ENCODE peak calls at places on chromosomes 6 and 20, in five cellular contexts. O, U, Z, N and C are unnamed samples.

GRCh38 chr6:26349964-26350857 is 14.8 kb upstream of the BTN3A2 start:
- DNase-seq in Z (no peak), U (peak), O (no peak), N (no peak), C (no peak)

GRCh38 chr6:125596020-125596419 is 153.4 kb upstream of the HEY2 start:
- DNase-seq in O (no peak), Z (no peak), N (no peak), U (no peak), C (no peak)

GRCh38 chr6:10482636-10483257 is 38.4 kb upstream of the GCNT2 start:
- DNase-seq in N (no peak), Z (no peak), U (no peak), O (no peak), C (no peak)

GRCh38 chr6:156686429-156686939 is 90.7 kb upstream of the ARID1B start:
- DNase-seq in N (no peak), Z (no peak), O (no peak), U (no peak), C (no peak)

GRCh38 chr6:157535354-157536217 is 154.6 kb downstream of the ZDHHC14 start:
- DNase-seq in O (no peak), Z (peak), U (no peak), N (peak), C (no peak)

GRCh38 chr6:35727206-35727934 is 9.5 kb upstream of the ARMC12 start:
- DNase-seq in Z (no peak), U (peak), N (no peak), O (no peak), C (no peak)

GRCh38 chr20:35326021-35326731 is 34.0 kb upstream of the FAM83C start:
- DNase-seq in N (no peak), U (no peak), O (no peak), Z (no peak), C (no peak)

GRCh38 chr6:39530201-39530759 is 194.9 kb downstream of the KIF6 start:
- DNase-seq in Z (no peak), O (no peak), U (peak), N (peak), C (no peak)

GRCh38 chr6:1170793-1171192 is 141.1 kb upstream of the FOXQ1 start:
- DNase-seq in Z (no peak), U (no peak), O (no peak), N (no peak), C (no peak)

GRCh38 chr6:149318581-149319286 is 1.2 kb downstream of the TAB2 start:
- DNase-seq in N (no peak), O (no peak), U (no peak), Z (no peak), C (no peak)

GRCh38 chr6:16380220-16380809 is 141.9 kb downstream of the GMPR start:
- DNase-seq in O (no peak), U (no peak), N (peak), Z (no peak), C (no peak)

GRCh38 chr6:125197795-125198269 is 44.3 kb downstream of the TPD52L1 start:
- DNase-seq in N (no peak), Z (no peak), U (peak), O (no peak), C (no peak)

GRCh38 chr6:113908801-113909200 is 51.7 kb downstream of the MARCKS start:
- DNase-seq in U (no peak), O (no peak), N (no peak), Z (no peak), C (no peak)

GRCh38 chr20:33411136-33411690 is 9.9 kb upstream of the CDK5RAP1 start:
- DNase-seq in O (no peak), Z (no peak), U (no peak), N (no peak), C (no peak)

GRCh38 chr20:13183005-13183404 is 38.1 kb upstream of the ISM1 start:
- DNase-seq in U (no peak), O (no peak), N (no peak), Z (no peak), C (no peak)

GRCh38 chr6:5318617-5319016 is 57.3 kb downstream of the FARS2 start:
- DNase-seq in O (no peak), N (no peak), Z (no peak), U (no peak), C (no peak)

GRCh38 chr6:127952831-127953230 is 52.0 kb upstream of the THEMIS start:
- DNase-seq in O (no peak), U (no peak), N (no peak), Z (peak), C (no peak)

GRCh38 chr6:134007077-134007476 is 45.3 kb downstream of the SLC2A12 start:
- DNase-seq in N (no peak), Z (no peak), U (no peak), O (no peak), C (no peak)

GRCh38 chr20:25250508-25250907 is 2.6 kb downstream of the PYGB start:
- DNase-seq in O (no peak), N (no peak), U (no peak), Z (no peak), C (no peak)

GRCh38 chr6:41294463-41294862 is 8.0 kb upstream of the TREM1 start:
- DNase-seq in O (no peak), U (no peak), Z (no peak), N (no peak), C (no peak)

GRCh38 chr6:142942805-142943227 is 2.2 kb downstream of the HIVEP2 start:
- DNase-seq in U (no peak), Z (no peak), N (no peak), O (no peak), C (no peak)

GRCh38 chr6:165843121-165843520 is 180.1 kb upstream of the PDE10A start:
- DNase-seq in O (no peak), U (no peak), Z (no peak), N (no peak), C (no peak)

GRCh38 chr20:22763257-22763906 is 179.0 kb upstream of the FOXA2 start:
- DNase-seq in U (no peak), Z (no peak), O (no peak), N (no peak), C (no peak)

GRCh38 chr6:47846752-47847151 is 64.9 kb downstream of the OPN5 start:
- DNase-seq in Z (no peak), N (no peak), O (no peak), U (no peak), C (no peak)

GRCh38 chr6:27608916-27609883 is 136.3 kb upstream of the ZNF184 start:
- DNase-seq in U (no peak), O (no peak), N (no peak), Z (no peak), C (no peak)

GRCh38 chr6:53735896-53736295 is 58.9 kb upstream of the LRRC1 start:
- DNase-seq in N (no peak), Z (no peak), U (no peak), O (no peak), C (no peak)

GRCh38 chr6:54053893-54054391 is 57.3 kb upstream of the MLIP start:
- DNase-seq in Z (peak), U (no peak), O (no peak), N (no peak), C (peak)

DNA sequence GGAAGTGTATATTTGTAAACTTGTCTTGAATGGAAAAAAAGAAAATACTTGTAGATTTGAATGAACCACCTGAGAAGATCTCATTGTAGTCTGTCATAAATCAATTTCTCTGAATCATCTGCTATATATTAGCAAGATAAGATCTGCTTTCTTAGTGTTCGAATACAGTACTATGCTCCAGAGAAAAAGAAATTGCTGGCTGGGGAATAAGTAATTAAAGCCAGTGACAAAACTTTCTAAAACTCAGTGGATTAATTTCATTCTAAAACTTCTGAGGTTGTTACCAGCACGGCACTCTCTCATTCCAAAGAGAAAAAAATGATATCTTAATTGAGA is 22.4 kb upstream of the MROH8 start:
- DNase-seq in N (no peak), O (no peak), Z (no peak), U (no peak), C (no peak)
- H3K4me3 ChIP-seq in N (no peak), O (no peak), Z (peak), U (no peak), C (peak)

DNA sequence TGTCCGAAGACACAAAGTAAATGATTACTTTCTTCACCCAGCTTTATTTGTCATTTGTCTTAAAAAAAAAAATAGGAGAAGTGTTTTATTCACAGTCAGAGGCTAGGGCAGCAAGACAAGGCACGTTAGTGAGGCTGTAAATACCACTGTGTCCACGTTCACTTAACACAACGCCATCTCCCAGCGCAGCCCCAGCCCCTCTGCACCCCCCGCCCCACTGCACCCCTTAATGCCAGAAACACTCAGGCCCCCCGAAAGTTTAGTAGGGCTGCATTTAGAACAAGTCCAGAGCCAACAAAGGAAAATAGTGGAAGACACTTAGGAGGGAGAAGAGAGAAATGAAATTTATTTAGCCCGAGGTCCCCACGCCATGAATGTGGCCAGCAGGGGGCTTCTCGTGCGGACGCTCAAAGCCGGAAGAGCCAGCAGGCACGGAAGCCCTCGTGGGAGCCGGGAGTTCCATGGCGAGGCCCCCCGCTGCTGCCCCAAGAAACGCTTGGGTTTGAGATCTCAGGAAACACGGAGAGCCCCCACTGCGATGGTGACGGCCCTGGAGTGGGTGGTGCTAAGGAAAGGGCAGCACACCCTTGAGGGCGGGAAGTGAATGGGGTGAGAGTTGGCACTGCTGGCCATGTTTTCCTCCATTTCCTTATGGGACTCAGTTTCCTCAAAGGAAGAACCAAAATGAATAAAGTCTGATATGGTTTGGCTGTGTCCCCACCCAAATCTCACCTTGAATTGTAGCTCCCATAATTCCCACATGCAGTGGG is 50.2 kb downstream of the IYD start:
- DNase-seq in O (peak), Z (no peak), N (peak), U (peak), C (no peak)
- H3K4me3 ChIP-seq in O (peak), Z (peak), N (peak), U (peak), C (peak)

GRCh38 chr6:144216668-144217218 is 66.4 kb downstream of the STX11 start:
- DNase-seq in U (no peak), O (no peak), Z (no peak), N (no peak), C (no peak)

GRCh38 chr6:144217797-144218196 is 67.3 kb upstream of the UTRN start:
- DNase-seq in N (no peak), Z (no peak), O (no peak), U (no peak), C (no peak)

GRCh38 chr6:144215932-144216667 is 65.8 kb downstream of the STX11 start:
- DNase-seq in Z (peak), N (peak), O (peak), U (peak), C (peak)

GRCh38 chr6:144215402-144215931 is 65.2 kb downstream of the STX11 start:
- DNase-seq in U (peak), Z (no peak), O (no peak), N (no peak), C (no peak)

GRCh38 chr6:144217264-144217663 is 66.9 kb downstream of the STX11 start:
- DNase-seq in N (no peak), U (no peak), Z (no peak), O (no peak), C (no peak)
- H3K4me3 ChIP-seq in N (no peak), U (peak), Z (peak), O (no peak), C (peak)

GRCh38 chr6:111888928-111889696 is 15.9 kb upstream of the FYN start:
- DNase-seq in O (no peak), N (no peak), Z (no peak), U (peak), C (no peak)
- H3K4me3 ChIP-seq in O (no peak), N (no peak), Z (no peak), U (no peak), C (no peak)